ENCODE peak calls at places on chromosome 11, in five cellular contexts. One of them, this sample, is unnamed.

GRCh38 chr11:5605849-5606248 is 9.4 kb downstream of the TRIM6 start:
- DNase-seq in mesendoderm: no peak
- DNase-seq in neural progenitor cell: no peak
- DNase-seq in GM23248: peak
- DNase-seq in HCT116: no peak
- DNase-seq in this sample: no peak

GRCh38 chr11:102172127-102172848 is 62.0 kb downstream of the YAP1 start:
- DNase-seq in mesendoderm: no peak
- DNase-seq in neural progenitor cell: no peak
- DNase-seq in GM23248: peak
- DNase-seq in HCT116: no peak
- DNase-seq in this sample: no peak

GRCh38 chr11:107259826-107260225 is 197.8 kb downstream of the CWF19L2 start:
- DNase-seq in mesendoderm: no peak
- DNase-seq in neural progenitor cell: no peak
- DNase-seq in GM23248: no peak
- DNase-seq in HCT116: no peak
- DNase-seq in this sample: no peak

GRCh38 chr11:17751558-17751957 is 17.0 kb downstream of the KCNC1 start:
- DNase-seq in mesendoderm: no peak
- DNase-seq in neural progenitor cell: no peak
- DNase-seq in GM23248: no peak
- DNase-seq in HCT116: no peak
- DNase-seq in this sample: no peak

GRCh38 chr11:58390551-58391063 is 16.1 kb downstream of the OR5B3 start:
- DNase-seq in mesendoderm: no peak
- DNase-seq in neural progenitor cell: no peak
- DNase-seq in GM23248: no peak
- DNase-seq in HCT116: no peak
- DNase-seq in this sample: no peak

GRCh38 chr11:61026121-61027031 is 54.9 kb downstream of the CD6 start:
- DNase-seq in mesendoderm: no peak
- DNase-seq in neural progenitor cell: no peak
- DNase-seq in GM23248: no peak
- DNase-seq in HCT116: no peak
- DNase-seq in this sample: no peak

GRCh38 chr11:17633279-17633986 is 85.9 kb upstream of the MYOD1 start:
- DNase-seq in mesendoderm: peak
- DNase-seq in neural progenitor cell: no peak
- DNase-seq in GM23248: no peak
- DNase-seq in HCT116: no peak
- DNase-seq in this sample: no peak

GRCh38 chr11:4580124-4580523 is 1.4 kb upstream of the OR52I2 start:
- DNase-seq in mesendoderm: no peak
- DNase-seq in neural progenitor cell: no peak
- DNase-seq in GM23248: no peak
- DNase-seq in HCT116: no peak
- DNase-seq in this sample: no peak

GRCh38 chr11:10294289-10294953 is 402 bp upstream of the SBF2 start:
- DNase-seq in mesendoderm: peak
- DNase-seq in neural progenitor cell: peak
- DNase-seq in GM23248: peak
- DNase-seq in HCT116: no peak
- DNase-seq in this sample: no peak
- H3K9ac ChIP-seq in mesendoderm: peak
- H3K9ac ChIP-seq in neural progenitor cell: peak
- H3K9ac ChIP-seq in GM23248: peak
- H3K9ac ChIP-seq in HCT116: peak
- H3K9ac ChIP-seq in this sample: peak

DNA sequence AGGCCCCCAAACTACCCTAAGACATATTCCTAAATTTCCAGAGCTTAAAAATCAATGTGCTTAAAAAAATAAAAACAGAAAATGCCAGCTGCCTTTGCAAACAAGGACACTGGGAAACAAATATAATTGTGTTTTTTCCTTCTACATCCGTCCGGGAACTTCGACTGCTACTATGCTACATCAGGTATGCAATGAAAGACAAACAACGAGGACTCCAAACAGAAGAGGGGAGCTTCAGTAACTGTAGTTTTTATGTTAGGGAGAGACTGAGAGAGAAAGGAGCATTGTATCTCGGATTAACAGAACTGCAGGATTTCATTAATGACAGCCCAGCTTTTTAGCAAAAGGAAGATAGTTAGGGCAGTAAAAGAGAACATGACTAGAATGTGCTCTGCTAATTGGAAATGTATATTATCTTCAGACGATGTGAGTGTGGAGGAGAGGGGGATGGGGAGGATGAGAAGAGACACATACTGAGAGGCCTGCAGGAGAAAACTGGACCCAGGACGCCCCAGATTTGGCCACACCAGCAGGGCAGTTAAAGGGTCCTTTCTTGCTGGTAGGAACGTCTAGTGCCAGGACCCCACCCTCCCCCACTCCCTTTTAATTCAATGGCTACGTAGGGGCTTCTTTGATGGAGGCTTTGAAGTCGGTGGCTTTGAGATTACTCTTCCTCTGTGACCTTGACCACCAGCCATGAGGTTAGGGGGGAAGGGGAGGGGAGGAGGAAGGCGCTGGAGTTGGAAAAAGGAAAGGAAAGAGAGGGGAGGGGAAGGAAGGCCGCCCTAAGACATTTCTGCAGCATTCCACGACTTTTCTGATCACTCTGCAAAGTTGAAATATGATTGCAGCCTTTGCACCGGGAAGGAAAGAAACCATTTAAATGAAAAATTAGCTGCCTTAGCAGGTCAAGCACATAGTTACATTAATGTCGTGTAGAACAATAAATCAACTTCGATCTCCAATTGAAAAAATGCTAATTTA is 187.1 kb downstream of the BLID start:
- DNase-seq in mesendoderm: peak
- DNase-seq in neural progenitor cell: peak
- DNase-seq in GM23248: peak
- DNase-seq in HCT116: no peak
- DNase-seq in this sample: no peak
- H3K4me3 ChIP-seq in mesendoderm: no peak
- H3K4me3 ChIP-seq in neural progenitor cell: peak
- H3K4me3 ChIP-seq in GM23248: peak
- H3K4me3 ChIP-seq in HCT116: no peak
- H3K4me3 ChIP-seq in this sample: no peak

DNA sequence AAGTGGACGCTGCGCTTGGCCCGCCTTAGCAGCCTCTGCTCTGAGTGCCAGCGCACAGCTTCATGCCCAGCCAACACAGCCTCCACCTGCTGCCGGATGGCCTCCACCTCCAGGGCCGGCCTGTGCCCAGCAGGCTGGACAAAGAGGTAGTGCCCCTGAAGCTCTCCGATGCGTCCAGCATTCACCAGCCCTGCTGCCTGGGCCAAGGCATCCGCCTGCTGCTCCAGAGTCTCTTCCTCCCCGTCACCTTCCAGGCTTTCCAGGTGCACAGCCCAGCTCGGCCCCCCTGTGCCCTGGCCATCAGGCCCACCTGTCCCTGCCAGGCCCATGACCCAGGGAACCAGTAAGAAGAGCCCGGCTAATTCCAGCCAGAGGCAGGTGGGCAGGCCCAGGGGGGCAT is 2.5 kb downstream of the PCSK7 start:
- DNase-seq in mesendoderm: no peak
- DNase-seq in neural progenitor cell: no peak
- DNase-seq in GM23248: no peak
- DNase-seq in HCT116: no peak
- DNase-seq in this sample: no peak
- H3K9ac ChIP-seq in mesendoderm: no peak
- H3K9ac ChIP-seq in neural progenitor cell: no peak
- H3K9ac ChIP-seq in GM23248: peak
- H3K9ac ChIP-seq in HCT116: no peak
- H3K9ac ChIP-seq in this sample: no peak

GRCh38 chr11:65898656-65899355 is 1.4 kb downstream of the FOSL1 start:
- DNase-seq in mesendoderm: no peak
- DNase-seq in neural progenitor cell: no peak
- DNase-seq in GM23248: peak
- DNase-seq in HCT116: no peak
- DNase-seq in this sample: no peak
- H3K4me3 ChIP-seq in mesendoderm: no peak
- H3K4me3 ChIP-seq in neural progenitor cell: peak
- H3K4me3 ChIP-seq in GM23248: peak
- H3K4me3 ChIP-seq in HCT116: peak
- H3K4me3 ChIP-seq in this sample: no peak

DNA sequence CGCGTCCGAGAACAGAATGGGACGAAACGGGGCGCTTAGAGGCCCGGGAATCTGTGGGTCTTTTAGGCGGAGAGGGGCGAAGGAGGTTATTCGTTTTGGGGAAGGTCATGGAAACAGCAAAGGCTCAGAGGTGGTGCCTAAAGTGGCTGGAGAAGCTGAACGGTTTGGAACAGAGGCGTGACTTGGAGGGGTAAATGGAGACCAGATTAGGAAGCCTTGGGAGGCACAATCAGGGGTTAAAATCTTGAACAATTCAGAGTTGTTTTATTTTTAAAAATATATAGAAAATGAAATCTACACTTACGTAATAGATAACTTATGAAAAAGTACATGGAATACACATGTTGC is 247 bp upstream of the PLAAT5 start:
- DNase-seq in mesendoderm: peak
- DNase-seq in neural progenitor cell: no peak
- DNase-seq in GM23248: no peak
- DNase-seq in HCT116: no peak
- DNase-seq in this sample: no peak
- H3K9ac ChIP-seq in mesendoderm: peak
- H3K9ac ChIP-seq in neural progenitor cell: no peak
- H3K9ac ChIP-seq in GM23248: no peak
- H3K9ac ChIP-seq in HCT116: no peak
- H3K9ac ChIP-seq in this sample: no peak

GRCh38 chr11:2265396-2265795 is 5.0 kb downstream of the ASCL2 start:
- DNase-seq in mesendoderm: no peak
- DNase-seq in neural progenitor cell: no peak
- DNase-seq in GM23248: no peak
- DNase-seq in HCT116: no peak
- DNase-seq in this sample: peak

GRCh38 chr11:2267306-2267861 is 3.0 kb downstream of the ASCL2 start:
- DNase-seq in mesendoderm: no peak
- DNase-seq in neural progenitor cell: no peak
- DNase-seq in GM23248: no peak
- DNase-seq in HCT116: no peak
- DNase-seq in this sample: no peak

GRCh38 chr11:2264366-2265011 is 5.9 kb downstream of the ASCL2 start:
- DNase-seq in mesendoderm: no peak
- DNase-seq in neural progenitor cell: no peak
- DNase-seq in GM23248: no peak
- DNase-seq in HCT116: no peak
- DNase-seq in this sample: no peak

GRCh38 chr11:2266586-2267305 is 3.6 kb downstream of the ASCL2 start:
- DNase-seq in mesendoderm: no peak
- DNase-seq in neural progenitor cell: no peak
- DNase-seq in GM23248: no peak
- DNase-seq in HCT116: no peak
- DNase-seq in this sample: no peak

GRCh38 chr11:2265854-2266585 is 4.4 kb downstream of the ASCL2 start:
- DNase-seq in mesendoderm: no peak
- DNase-seq in neural progenitor cell: no peak
- DNase-seq in GM23248: no peak
- DNase-seq in HCT116: no peak
- DNase-seq in this sample: no peak
- H3K4me3 ChIP-seq in mesendoderm: no peak
- H3K4me3 ChIP-seq in neural progenitor cell: no peak
- H3K4me3 ChIP-seq in GM23248: no peak
- H3K4me3 ChIP-seq in HCT116: no peak
- H3K4me3 ChIP-seq in this sample: peak

GRCh38 chr11:707817-708420 is 1.9 kb downstream of the EPS8L2 start:
- DNase-seq in mesendoderm: peak
- DNase-seq in neural progenitor cell: peak
- DNase-seq in GM23248: no peak
- DNase-seq in HCT116: no peak
- DNase-seq in this sample: no peak
- H3K9ac ChIP-seq in mesendoderm: no peak
- H3K9ac ChIP-seq in neural progenitor cell: no peak
- H3K9ac ChIP-seq in GM23248: peak
- H3K9ac ChIP-seq in HCT116: peak
- H3K9ac ChIP-seq in this sample: no peak

GRCh38 chr11:33802414-33802950 is 28.2 kb upstream of the FBXO3 start:
- DNase-seq in mesendoderm: peak
- DNase-seq in neural progenitor cell: peak
- DNase-seq in GM23248: peak
- DNase-seq in HCT116: peak
- DNase-seq in this sample: peak
- H3K4me3 ChIP-seq in mesendoderm: peak
- H3K4me3 ChIP-seq in neural progenitor cell: peak
- H3K4me3 ChIP-seq in GM23248: peak
- H3K4me3 ChIP-seq in HCT116: peak
- H3K4me3 ChIP-seq in this sample: peak

GRCh38 chr11:68117896-68118470 is 3.2 kb downstream of the CHKA start:
- DNase-seq in mesendoderm: peak
- DNase-seq in neural progenitor cell: peak
- DNase-seq in GM23248: no peak
- DNase-seq in HCT116: no peak
- DNase-seq in this sample: no peak

GRCh38 chr11:68120212-68121066 is 749 bp downstream of the CHKA start:
- DNase-seq in mesendoderm: peak
- DNase-seq in neural progenitor cell: peak
- DNase-seq in GM23248: peak
- DNase-seq in HCT116: no peak
- DNase-seq in this sample: peak

GRCh38 chr11:68116892-68117435 is 4.2 kb downstream of the CHKA start:
- DNase-seq in mesendoderm: no peak
- DNase-seq in neural progenitor cell: no peak
- DNase-seq in GM23248: no peak
- DNase-seq in HCT116: no peak
- DNase-seq in this sample: no peak

GRCh38 chr11:68121067-68121899 is at the start of gene CHKA:
- DNase-seq in mesendoderm: peak
- DNase-seq in neural progenitor cell: peak
- DNase-seq in GM23248: peak
- DNase-seq in HCT116: peak
- DNase-seq in this sample: peak

DNA sequence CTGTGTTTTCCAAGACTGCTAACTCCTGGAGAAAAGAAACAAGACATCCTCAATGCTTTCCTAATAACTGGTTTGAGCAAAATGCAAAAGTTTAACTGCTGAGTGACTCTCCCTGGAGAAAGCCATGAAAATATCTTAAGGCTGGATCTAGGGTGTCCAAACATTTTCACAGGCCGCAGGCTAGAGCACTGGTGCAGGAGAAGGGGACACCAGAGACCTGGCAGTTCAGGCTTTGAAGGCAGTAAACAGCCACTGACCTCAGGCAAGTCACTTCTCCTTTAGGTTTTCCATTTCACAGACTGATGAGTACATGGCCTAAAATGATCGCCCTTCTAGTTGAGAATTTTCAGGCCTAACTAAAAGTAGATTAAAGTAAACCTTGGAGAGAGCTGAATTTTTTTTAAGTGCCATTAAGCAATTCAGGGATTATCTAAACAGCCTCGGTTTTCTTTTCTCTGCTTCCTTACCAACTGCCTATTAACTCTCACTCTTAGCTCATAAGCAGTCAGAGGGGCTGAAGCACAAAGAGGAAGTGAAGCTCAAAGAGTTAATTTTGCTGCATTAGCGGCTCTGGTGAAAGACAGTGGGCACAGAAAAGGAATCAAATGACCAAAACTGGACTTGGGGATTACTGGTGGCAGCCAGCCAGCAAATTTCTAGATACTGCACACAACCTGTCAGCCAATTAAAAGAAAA is 2.3 kb downstream of the CHKA start:
- DNase-seq in mesendoderm: no peak
- DNase-seq in neural progenitor cell: peak
- DNase-seq in GM23248: no peak
- DNase-seq in HCT116: no peak
- DNase-seq in this sample: no peak
- H3K9ac ChIP-seq in mesendoderm: peak
- H3K9ac ChIP-seq in neural progenitor cell: no peak
- H3K9ac ChIP-seq in GM23248: no peak
- H3K9ac ChIP-seq in HCT116: no peak
- H3K9ac ChIP-seq in this sample: no peak

This sample was measured in MM.1S.